ENCODE peak calls at places on chromosomes 4 and X, in five cellular contexts. A, P, C, E and S are unnamed samples.

GRCh38 chrX:87583679-87584078 is 66.1 kb downstream of the KLHL4 start:
- DNase-seq in C (peak; percentile 3), E (no peak), A (no peak), P (peak; percentile 18), S (peak; percentile 32)

GRCh38 chrX:151753313-151754041 is 18.9 kb downstream of the CNGA2 start:
- DNase-seq in P (peak; percentile 34), C (no peak), E (peak; percentile 58), A (no peak), S (peak; percentile 31)

GRCh38 chr4:117134386-117134785 is 49.0 kb upstream of the TRAM1L1 start:
- DNase-seq in E (peak; percentile 87), P (no peak), A (no peak), C (peak; percentile 64), S (peak; percentile 65)

GRCh38 chrX:132463411-132463810 is 25.4 kb downstream of the MBNL3 start:
- DNase-seq in A (no peak), E (peak; percentile 2), C (peak; percentile 19), P (peak; percentile 41), S (peak; percentile 64)

GRCh38 chr4:104063341-104063740 is 343.6 kb upstream of the TACR3 start:
- DNase-seq in A (no peak), C (no peak), E (no peak), P (no peak), S (no peak)

GRCh38 chrX:134580947-134581346 is 77.3 kb downstream of the PLAC1 start:
- DNase-seq in C (no peak), E (no peak), P (no peak), A (no peak), S (no peak)

GRCh38 chrX:13009256-13009655 is 34.3 kb downstream of the TMSB4X start:
- DNase-seq in A (no peak), C (no peak), E (peak; percentile 45), P (no peak), S (no peak)

GRCh38 chr4:184968784-184969201 is 49.5 kb upstream of the HELT start:
- DNase-seq in E (no peak), A (peak; percentile 89), C (no peak), P (peak; percentile 91), S (no peak)

GRCh38 chr4:8192748-8193738 is 6.0 kb upstream of the SH3TC1 start:
- DNase-seq in P (peak; percentile 82), C (peak; percentile 32), E (peak; percentile 53), A (no peak), S (peak; percentile 69)

GRCh38 chrX:11555759-11556158 is 110.0 kb downstream of the ARHGAP6 start:
- DNase-seq in A (no peak), E (peak; percentile 14), P (no peak), C (no peak), S (no peak)

GRCh38 chr4:160299177-160299576 is 1196.3 kb downstream of the RAPGEF2 start:
- DNase-seq in C (no peak), P (no peak), E (no peak), A (no peak), S (no peak)

GRCh38 chrX:39125834-39126233 is 324.6 kb downstream of the MID1IP1 start:
- DNase-seq in P (no peak), E (peak; percentile 20), A (no peak), C (no peak), S (no peak)

GRCh38 chrX:150525061-150525919 is 43.1 kb upstream of the MTM1 start:
- DNase-seq in E (no peak), C (no peak), P (no peak), A (no peak), S (no peak)

GRCh38 chr4:108738307-108738706 is 24.5 kb downstream of the ETNPPL start:
- DNase-seq in C (no peak), P (no peak), E (peak; percentile 48), A (no peak), S (no peak)

GRCh38 chr4:51932261-51932660 is 87.9 kb downstream of the LRRC66 start:
- DNase-seq in E (peak; percentile 95), P (no peak), A (no peak), C (no peak), S (no peak)

GRCh38 chrX:3820170-3820569 is 106.7 kb upstream of the PRKX start:
- DNase-seq in C (no peak), E (peak; percentile 90), P (no peak), A (no peak), S (no peak)

GRCh38 chrX:40082447-40083119 is 15.2 kb downstream of the BCOR start:
- DNase-seq in P (no peak), A (peak; percentile 74), E (no peak), C (no peak), S (no peak)

GRCh38 chrX:141839856-141840255 is 1.7 kb downstream of the MAGEC3 start:
- DNase-seq in C (no peak), A (no peak), E (peak; percentile 57), P (no peak), S (no peak)

GRCh38 chr4:185257694-185258093 is 48.3 kb downstream of the SNX25 start:
- DNase-seq in P (no peak), C (no peak), A (no peak), E (no peak), S (no peak)

GRCh38 chr4:7355795-7356194 is 78.9 kb downstream of the PSAPL1 start:
- DNase-seq in A (peak; percentile 8), E (no peak), P (no peak), C (no peak), S (no peak)

GRCh38 chrX:45623266-45623665 is 422.6 kb upstream of the DIPK2B start:
- DNase-seq in P (no peak), A (no peak), C (no peak), E (peak; percentile 93), S (no peak)

GRCh38 chr4:30716671-30717207 is 3.4 kb upstream of the PCDH7 start:
- DNase-seq in P (peak; percentile 20), E (peak; percentile 65), A (no peak), C (no peak), S (peak; percentile 76)

GRCh38 chr4:726235-726787 is 20.7 kb downstream of the PCGF3 start:
- DNase-seq in E (peak; percentile 42), C (no peak), A (no peak), P (no peak), S (no peak)

GRCh38 chr4:8021796-8022195 is 82.1 kb upstream of the AFAP1 start:
- DNase-seq in A (no peak), E (no peak), C (no peak), P (no peak), S (no peak)

GRCh38 chr4:6332042-6332668 is 62.5 kb downstream of the WFS1 start:
- DNase-seq in C (no peak), P (no peak), A (no peak), E (no peak), S (peak; percentile 35)

GRCh38 chrX:41009816-41010187 is 75.4 kb upstream of the USP9X start:
- DNase-seq in C (no peak), P (no peak), E (no peak), A (no peak), S (no peak)

GRCh38 chrX:124378643-124379042 is 32.3 kb downstream of the SH2D1A start:
- DNase-seq in E (no peak), C (no peak), A (no peak), P (no peak), S (no peak)

GRCh38 chr4:86670739-86671138 is 76.6 kb downstream of the PTPN13 start:
- DNase-seq in P (no peak), C (no peak), E (peak; percentile 80), A (no peak), S (no peak)

GRCh38 chr4:186685744-186686143 is 37.9 kb downstream of the FAT1 start:
- DNase-seq in C (no peak), P (no peak), A (no peak), E (peak; percentile 96), S (no peak)
- H3K27ac ChIP-seq in C (no peak overlapping the region), P (peak overlapping the region; percentile 34), A (peak overlapping the region; percentile 72), E (peak overlapping the region; percentile 55), S (no peak overlapping the region)

GRCh38 chr4:2417765-2418651 is at the start of gene ZFYVE28:
- DNase-seq in P (peak; percentile 34), A (peak; percentile 82), C (no peak), E (no peak), S (no peak)

GRCh38 chr4:2416564-2417195 is 1.8 kb downstream of the ZFYVE28 start:
- DNase-seq in A (peak; percentile 81), C (no peak), E (peak; percentile 9), P (peak; percentile 70), S (no peak)

GRCh38 chr4:2418652-2419571 is at the start of gene CFAP99:
- DNase-seq in P (peak; percentile 99), A (peak; percentile 99), E (peak; percentile 85), C (peak; percentile 90), S (peak; percentile 98)

GRCh38 chr4:2415881-2416563 is 2.4 kb downstream of the ZFYVE28 start:
- DNase-seq in C (no peak), A (no peak), P (no peak), E (no peak), S (no peak)

GRCh38 chr4:2417196-2417764 is 1.2 kb downstream of the ZFYVE28 start:
- DNase-seq in A (peak; percentile 76), E (no peak), C (no peak), P (no peak), S (no peak)
- H3K9ac ChIP-seq in A (no peak overlapping the region), E (peak overlapping the region; percentile 34), C (no peak overlapping the region), P (peak overlapping the region; percentile 84), S (peak overlapping the region; percentile 76)

GRCh38 chrX:63784346-63784901 is 590 bp downstream of the ARHGEF9 start:
- DNase-seq in A (no peak), P (peak; percentile 41), E (no peak), C (peak; percentile 9), S (no peak)

GRCh38 chrX:63784902-63785692 is at the start of gene ARHGEF9:
- DNase-seq in A (peak; percentile 74), C (peak; percentile 60), E (peak; percentile 3), P (peak; percentile 31), S (no peak)
- H3K4me3 ChIP-seq in A (peak within 1 kb of the TSS; percentile 62), C (peak within 1 kb of the TSS; percentile 79), E (peak within 1 kb of the TSS; percentile 54), P (peak within 1 kb of the TSS; percentile 41), S (no peak within 1 kb of the TSS)

GRCh38 chr4:41799126-41799525 is 50.6 kb upstream of the PHOX2B start:
- DNase-seq in P (no peak), C (no peak), A (no peak), E (no peak), S (no peak)
- H3K27ac ChIP-seq in P (no peak overlapping the region), C (no peak overlapping the region), A (no peak overlapping the region), E (no peak overlapping the region), S (no peak overlapping the region)